ENCODE peak calls at places on chromosomes 3 and 15, in seven cellular contexts. C is CD8-positive, alpha-beta memory T cell; M is lower lobe of right lung; W is transverse colon; P is heart right ventricle; Q is stomach; V is CD8-positive, alpha-beta T cell. S is an unnamed sample.

GRCh38 chr3:86702381-86702958 is 288.5 kb downstream of the VGLL3 start:
- DNase-seq in W (no peak), Q (no peak), V (no peak), C (no peak), P (no peak), M (no peak), S (no peak)

GRCh38 chr3:52798376-52798977 is 3.9 kb downstream of the ITIH3 start:
- DNase-seq in M (no peak), W (no peak), C (no peak), V (no peak), Q (no peak), P (no peak), S (no peak)

GRCh38 chr3:157333551-157333991 is 103.1 kb upstream of the PTX3 start:
- DNase-seq in W (no peak), M (no peak), C (no peak), V (no peak), P (no peak), Q (no peak), S (no peak)

GRCh38 chr15:74134387-74135027 is 4.1 kb downstream of the ISLR2 start:
- DNase-seq in P (peak; percentile 66), Q (peak; percentile 53), M (no peak), C (no peak), W (peak; percentile 38), V (no peak), S (peak; percentile 67)

GRCh38 chr15:99324082-99324620 is 72.9 kb downstream of the LRRC28 start:
- DNase-seq in V (no peak), M (no peak), Q (no peak), C (no peak), P (no peak), W (no peak), S (no peak)

GRCh38 chr3:170602556-170602955 is 16.7 kb upstream of the SLC7A14 start:
- DNase-seq in P (no peak), C (no peak), W (no peak), M (no peak), Q (no peak), V (no peak), S (no peak)

GRCh38 chr3:147419062-147419701 is 10.0 kb downstream of the ZIC1 start:
- DNase-seq in V (no peak), P (no peak), Q (no peak), W (no peak), M (no peak), C (no peak), S (no peak)

GRCh38 chr3:58569287-58570001 is 7.7 kb downstream of the FAM107A start:
- DNase-seq in C (no peak), Q (no peak), M (no peak), W (no peak), P (no peak), V (peak; percentile 31), S (no peak)

GRCh38 chr3:7977245-7978103 is 524.1 kb upstream of the LMCD1 start:
- DNase-seq in Q (no peak), V (no peak), C (no peak), W (no peak), P (no peak), M (no peak), S (no peak)

GRCh38 chr3:25594007-25594502 is 70.7 kb downstream of the TOP2B start:
- DNase-seq in W (no peak), M (no peak), Q (no peak), V (no peak), C (no peak), P (no peak), S (peak; percentile 43)

GRCh38 chr15:85482896-85483295 is 102.5 kb downstream of the AKAP13 start:
- DNase-seq in C (no peak), P (no peak), Q (no peak), M (no peak), V (no peak), W (no peak), S (no peak)

GRCh38 chr15:69813881-69814280 is 283.8 kb downstream of the TLE3 start:
- DNase-seq in C (no peak), P (no peak), Q (no peak), W (no peak), M (no peak), V (no peak), S (no peak)

GRCh38 chr15:83973816-83974215 is 261.8 kb upstream of the GOLGA6L4 start:
- DNase-seq in P (no peak), C (no peak), W (no peak), M (no peak), V (no peak), Q (no peak), S (no peak)

GRCh38 chr15:56232058-56232457 is 11.6 kb downstream of the RFX7 start:
- DNase-seq in W (no peak), P (no peak), Q (no peak), M (no peak), C (no peak), V (no peak), S (no peak)

GRCh38 chr3:10883478-10884234 is 67.6 kb downstream of the SLC6A11 start:
- DNase-seq in M (no peak), Q (no peak), V (no peak), C (no peak), P (no peak), W (no peak), S (no peak)

GRCh38 chr3:100463002-100463401 is 29.4 kb upstream of the TMEM45A start:
- DNase-seq in M (no peak), W (no peak), Q (no peak), C (no peak), V (no peak), P (no peak), S (peak; percentile 17)

GRCh38 chr15:89826671-89827655 is 12.3 kb upstream of the ANPEP start:
- DNase-seq in Q (no peak), C (no peak), M (no peak), V (no peak), P (no peak), W (no peak), S (no peak)

GRCh38 chr3:100020876-100021644 is 93.2 kb downstream of the FILIP1L start:
- DNase-seq in Q (no peak), W (no peak), P (no peak), V (no peak), C (no peak), M (no peak), S (no peak)

GRCh38 chr15:56342653-56343052 is 22.6 kb upstream of the TEX9 start:
- DNase-seq in W (no peak), C (no peak), M (no peak), V (no peak), Q (no peak), P (no peak), S (no peak)

GRCh38 chr15:52652286-52652685 is 26.9 kb downstream of the ATOSA start:
- DNase-seq in C (no peak), V (no peak), P (no peak), Q (no peak), W (no peak), M (no peak), S (no peak)

GRCh38 chr15:32987067-32987466 is 207.4 kb downstream of the FMN1 start:
- DNase-seq in P (no peak), Q (no peak), V (no peak), C (no peak), M (no peak), W (no peak), S (no peak)

GRCh38 chr15:27826902-27827321 is 272.2 kb downstream of the OCA2 start:
- DNase-seq in W (no peak), M (no peak), Q (no peak), P (no peak), C (no peak), V (no peak), S (no peak)

GRCh38 chr3:152335273-152335672 is 66.5 kb downstream of the MBNL1 start:
- DNase-seq in Q (no peak), M (no peak), W (no peak), C (no peak), P (no peak), V (no peak), S (no peak)
- H3K4me1 ChIP-seq in Q (peaks cover 13% of the 10 kb centered on the region), M (peaks cover 66% of the 10 kb centered on the region), W (peaks cover 21% of the 10 kb centered on the region), C (peaks cover 90% of the 10 kb centered on the region), P (peaks cover 11% of the 10 kb centered on the region), V (peaks cover 73% of the 10 kb centered on the region), S (peaks cover 17% of the 10 kb centered on the region)

GRCh38 chr15:63512148-63512547 is 7.8 kb downstream of the USP3 start:
- DNase-seq in W (no peak), C (no peak), M (no peak), V (no peak), Q (no peak), P (no peak), S (no peak)

GRCh38 chr15:63513728-63514127 is 9.3 kb downstream of the USP3 start:
- DNase-seq in W (no peak), M (no peak), V (no peak), C (no peak), Q (no peak), P (no peak), S (no peak)

GRCh38 chr15:63517202-63517601 is 12.8 kb downstream of the USP3 start:
- DNase-seq in V (no peak), M (no peak), Q (no peak), C (no peak), W (no peak), P (no peak), S (no peak)

GRCh38 chr15:63513271-63513670 is 8.9 kb downstream of the USP3 start:
- DNase-seq in C (no peak), Q (no peak), W (no peak), M (no peak), P (no peak), V (no peak), S (no peak)

GRCh38 chr15:63514533-63514943 is 10.1 kb downstream of the USP3 start:
- DNase-seq in V (no peak), P (no peak), W (no peak), C (no peak), M (no peak), Q (no peak), S (no peak)
- H3K4me1 ChIP-seq in V (peaks cover 96% of the 10 kb centered on the region), P (peaks cover 3% of the 10 kb centered on the region), W (peaks cover 43% of the 10 kb centered on the region), C (peaks cover 92% of the 10 kb centered on the region), M (peaks cover 83% of the 10 kb centered on the region), Q (peaks cover 66% of the 10 kb centered on the region), S (peaks cover 19% of the 10 kb centered on the region)

GRCh38 chr3:32399030-32399620 is 7.5 kb downstream of the CMTM7 start:
- DNase-seq in C (peak; percentile 34), M (no peak), Q (no peak), W (no peak), V (no peak), P (no peak), S (no peak)

GRCh38 chr3:32398531-32398930 is 6.9 kb downstream of the CMTM7 start:
- DNase-seq in W (no peak), M (peak; percentile 79), V (no peak), C (no peak), P (peak; percentile 56), Q (peak; percentile 38), S (no peak)

GRCh38 chr3:32401141-32401540 is 9.5 kb downstream of the CMTM7 start:
- DNase-seq in P (no peak), W (no peak), Q (no peak), C (no peak), M (no peak), V (no peak), S (no peak)

GRCh38 chr3:32403663-32404062 is 12.0 kb downstream of the CMTM7 start:
- DNase-seq in V (no peak), W (no peak), C (no peak), P (no peak), M (no peak), Q (no peak), S (no peak)

GRCh38 chr3:32401541-32402052 is 9.9 kb downstream of the CMTM7 start:
- DNase-seq in M (peak; percentile 82), V (peak; percentile 81), C (peak; percentile 38), Q (peak; percentile 74), W (peak; percentile 74), P (peak; percentile 85), S (peak; percentile 95)
- H3K4me1 ChIP-seq in M (peaks cover 84% of the 10 kb centered on the region), V (peaks cover 46% of the 10 kb centered on the region), C (peaks cover 48% of the 10 kb centered on the region), Q (peaks cover 49% of the 10 kb centered on the region), W (peaks cover 9% of the 10 kb centered on the region), P (peaks cover 4% of the 10 kb centered on the region), S (peaks cover 36% of the 10 kb centered on the region)

GRCh38 chr15:26132786-26133185 is 269.7 kb upstream of the ATP10A start:
- DNase-seq in C (no peak), Q (no peak), V (no peak), M (no peak), W (no peak), P (no peak), S (no peak)
- H3K4me1 ChIP-seq in C (no peaks in the 10 kb centered on the region), Q (no peaks in the 10 kb centered on the region), V (no peaks in the 10 kb centered on the region), M (no peaks in the 10 kb centered on the region), W (no peaks in the 10 kb centered on the region), P (no peaks in the 10 kb centered on the region), S (no peaks in the 10 kb centered on the region)

S was measured in thyroid gland.